ENCODE peak calls at places on chromosomes 5 and 9, in four cellular contexts. One of them, this sample, is unnamed.

GRCh38 chr5:58871648-58872242 is 288.9 kb downstream of the RAB3C start:
- DNase-seq in AG04450: no peak
- DNase-seq in GM13977: peak; percentile 16
- DNase-seq in neural progenitor cell: peak; percentile 39
- DNase-seq in this sample: peak; percentile 16

GRCh38 chr5:77631166-77631582 is 7.3 kb downstream of the OTP start:
- DNase-seq in AG04450: no peak
- DNase-seq in GM13977: peak; percentile 85
- DNase-seq in neural progenitor cell: no peak
- DNase-seq in this sample: no peak

GRCh38 chr5:56596154-56596553 is 219.2 kb upstream of the MAP3K1 start:
- DNase-seq in AG04450: no peak
- DNase-seq in GM13977: no peak
- DNase-seq in neural progenitor cell: no peak
- DNase-seq in this sample: no peak

GRCh38 chr9:130835441-130836298 is 616 bp downstream of the ABL1 start:
- DNase-seq in AG04450: no peak
- DNase-seq in GM13977: peak; percentile 69
- DNase-seq in neural progenitor cell: peak; percentile 87
- DNase-seq in this sample: no peak

GRCh38 chr9:86946712-86947145 is 577 bp downstream of the GAS1 start:
- DNase-seq in AG04450: no peak
- DNase-seq in GM13977: peak; percentile 44
- DNase-seq in neural progenitor cell: no peak
- DNase-seq in this sample: no peak

GRCh38 chr9:92504881-92505280 is 22.6 kb upstream of the ASPN start:
- DNase-seq in AG04450: no peak
- DNase-seq in GM13977: no peak
- DNase-seq in neural progenitor cell: no peak
- DNase-seq in this sample: no peak

GRCh38 chr5:62643556-62644451 is 65.2 kb downstream of the LRRC70 start:
- DNase-seq in AG04450: no peak
- DNase-seq in GM13977: no peak
- DNase-seq in neural progenitor cell: no peak
- DNase-seq in this sample: no peak

GRCh38 chr5:144203750-144204596 is 33.3 kb downstream of the KCTD16 start:
- DNase-seq in AG04450: no peak
- DNase-seq in GM13977: peak; percentile 43
- DNase-seq in neural progenitor cell: peak; percentile 72
- DNase-seq in this sample: peak; percentile 67

GRCh38 chr9:104855837-104856236 is 72.1 kb downstream of the ABCA1 start:
- DNase-seq in AG04450: no peak
- DNase-seq in GM13977: no peak
- DNase-seq in neural progenitor cell: no peak
- DNase-seq in this sample: no peak

DNA sequence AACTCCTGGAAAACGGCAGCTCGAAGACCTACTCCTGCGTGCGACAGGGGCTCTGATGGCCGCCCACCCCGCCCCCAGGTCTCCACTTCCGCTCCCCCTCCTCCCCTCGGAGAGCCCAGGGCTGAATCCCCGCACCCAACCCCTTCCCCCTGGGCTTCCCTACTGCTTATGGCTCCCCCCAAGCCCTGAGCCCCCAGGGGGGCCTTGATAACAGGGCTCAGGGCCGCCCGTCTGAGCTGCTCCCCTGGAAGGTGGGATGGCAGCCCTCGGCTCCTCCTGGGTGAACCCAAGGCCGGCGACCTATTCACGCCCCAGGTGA is 30.4 kb downstream of the GLT6D1 start:
- DNase-seq in AG04450: no peak
- DNase-seq in GM13977: no peak
- DNase-seq in neural progenitor cell: no peak
- DNase-seq in this sample: no peak
- TF ChIP-seq CTCF in AG04450: no peak
- TF ChIP-seq CTCF in GM13977: no peak
- TF ChIP-seq CTCF in neural progenitor cell: no peak
- TF ChIP-seq CTCF in this sample: no peak

GRCh38 chr5:72519191-72519590 is 12.0 kb upstream of the ZNF366 start:
- DNase-seq in AG04450: no peak
- DNase-seq in GM13977: no peak
- DNase-seq in neural progenitor cell: no peak
- DNase-seq in this sample: no peak

GRCh38 chr5:72522607-72523006 is 15.4 kb upstream of the ZNF366 start:
- DNase-seq in AG04450: no peak
- DNase-seq in GM13977: no peak
- DNase-seq in neural progenitor cell: no peak
- DNase-seq in this sample: no peak

GRCh38 chr5:72525816-72526215 is 18.6 kb upstream of the ZNF366 start:
- DNase-seq in AG04450: peak; percentile 41
- DNase-seq in GM13977: no peak
- DNase-seq in neural progenitor cell: no peak
- DNase-seq in this sample: no peak

GRCh38 chr5:72529383-72529782 is 22.2 kb upstream of the ZNF366 start:
- DNase-seq in AG04450: no peak
- DNase-seq in GM13977: no peak
- DNase-seq in neural progenitor cell: no peak
- DNase-seq in this sample: no peak

GRCh38 chr5:72523960-72524582 is 16.9 kb upstream of the ZNF366 start:
- DNase-seq in AG04450: peak; percentile 52
- DNase-seq in GM13977: peak; percentile 61
- DNase-seq in neural progenitor cell: peak; percentile 64
- DNase-seq in this sample: peak; percentile 80
- TF ChIP-seq CTCF in AG04450: peak; percentile 65
- TF ChIP-seq CTCF in GM13977: peak; percentile 62
- TF ChIP-seq CTCF in neural progenitor cell: peak; percentile 67
- TF ChIP-seq CTCF in this sample: peak; percentile 53

GRCh38 chr9:127785933-127786772 is at the start of gene CDK9:
- DNase-seq in AG04450: no peak
- DNase-seq in GM13977: peak; percentile 98
- DNase-seq in neural progenitor cell: peak; percentile 97
- DNase-seq in this sample: peak; percentile 74
- TF ChIP-seq CTCF in AG04450: no peak
- TF ChIP-seq CTCF in GM13977: peak; percentile 40
- TF ChIP-seq CTCF in neural progenitor cell: no peak
- TF ChIP-seq CTCF in this sample: no peak

DNA sequence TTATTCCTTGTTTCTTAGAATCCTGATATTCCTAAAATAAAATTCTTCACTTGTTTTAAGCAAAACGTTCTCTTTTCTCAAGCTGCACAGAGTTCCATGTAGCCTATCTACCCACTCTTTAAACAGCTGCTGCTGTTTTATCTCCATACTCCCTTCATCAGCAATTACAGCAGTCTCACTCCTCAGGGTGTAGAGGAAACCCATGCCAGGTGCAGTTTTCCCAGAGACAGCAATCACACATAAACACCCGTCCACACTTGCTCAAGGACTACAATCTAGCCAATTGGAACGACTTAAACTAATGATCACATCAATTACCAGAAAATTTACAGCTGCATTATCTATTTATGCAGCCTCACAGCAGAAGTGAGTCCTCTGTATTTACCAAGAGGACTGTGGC is 141.7 kb downstream of the HTR1A start:
- DNase-seq in AG04450: no peak
- DNase-seq in GM13977: no peak
- DNase-seq in neural progenitor cell: no peak
- DNase-seq in this sample: no peak
- TF ChIP-seq CTCF in AG04450: no peak
- TF ChIP-seq CTCF in GM13977: no peak
- TF ChIP-seq CTCF in neural progenitor cell: no peak
- TF ChIP-seq CTCF in this sample: no peak

This sample was measured in astrocyte of the cerebellum.